ENCODE peak calls at places on chromosomes 1 and 21, in nine cellular contexts. K, H, M, V, X, F, P, Y and E are unnamed samples.
A peak's percentile ranks its signal among the peaks of the same experiment; 100 is the strongest.

GRCh38 chr1:223345720-223346119 is 18.3 kb downstream of the SUSD4 start:
- DNase-seq in K (no peak), H (no peak), M (no peak), V (no peak), X (no peak), F (no peak), P (no peak), Y (no peak), E (no peak)

GRCh38 chr1:3483801-3484444 is 29.5 kb downstream of the ARHGEF16 start:
- DNase-seq in K (no peak), H (peak; percentile 25), M (peak; percentile 50), V (peak; percentile 20), X (no peak), F (peak; percentile 67), P (no peak), Y (no peak), E (peak; percentile 18)

GRCh38 chr1:210272666-210273065 is 40.1 kb downstream of the SERTAD4 start:
- DNase-seq in K (no peak), H (peak; percentile 53), M (no peak), V (no peak), X (no peak), F (no peak), P (no peak), Y (no peak), E (no peak)

GRCh38 chr1:4115191-4115900 is 215.3 kb upstream of the C1orf174 start:
- DNase-seq in K (no peak), H (no peak), M (no peak), V (no peak), X (no peak), F (no peak), P (no peak), Y (no peak), E (no peak)

GRCh38 chr1:33897092-33897725 is 33.3 kb downstream of the HMGB4 start:
- DNase-seq in K (no peak), H (peak; percentile 60), M (no peak), V (no peak), X (no peak), F (no peak), P (no peak), Y (no peak), E (no peak)

GRCh38 chr1:211174375-211174774 is 40.4 kb upstream of the KCNH1 start:
- DNase-seq in K (no peak), H (no peak), M (peak; percentile 2), V (no peak), X (no peak), F (no peak), P (no peak), Y (no peak), E (no peak)

GRCh38 chr1:4408380-4408779 is 246.0 kb upstream of the AJAP1 start:
- DNase-seq in K (no peak), H (no peak), M (no peak), V (no peak), X (no peak), F (no peak), P (no peak), Y (no peak), E (no peak)

GRCh38 chr21:31290765-31291164 is 53.3 kb downstream of the TIAM1 start:
- DNase-seq in K (no peak), H (no peak), M (no peak), V (no peak), X (no peak), F (no peak), P (no peak), Y (no peak), E (no peak)

DNA sequence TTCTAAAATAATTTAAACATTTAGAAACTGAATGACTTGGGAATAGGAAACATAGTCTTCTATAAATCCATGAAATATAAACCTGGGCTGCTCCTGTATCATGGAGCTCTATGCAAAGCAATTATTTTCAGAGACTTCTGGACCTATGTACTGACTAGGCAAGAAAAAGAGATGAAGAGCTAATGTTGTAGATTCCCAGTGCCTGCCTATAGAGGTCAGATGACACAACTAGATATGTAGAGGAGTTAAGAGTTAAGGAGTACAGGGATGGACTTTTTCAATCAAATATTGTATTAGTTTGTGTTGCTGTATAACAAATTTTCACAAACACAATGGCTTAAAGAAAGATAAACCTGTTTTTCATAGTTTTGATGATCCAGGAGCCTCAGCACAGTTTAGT is 1434.5 kb downstream of the KCNT2 start:
- DNase-seq in K (no peak), H (no peak), M (no peak), V (no peak), X (no peak), F (no peak), P (no peak), Y (no peak), E (no peak)
- TF ChIP-seq CTCF in K (no peak), H (no peak), M (no peak), V (no peak), X (no peak), F (no peak), P (no peak), Y (no peak), E (no peak)

GRCh38 chr1:71509051-71509595 is 428.3 kb upstream of the ZRANB2 start:
- DNase-seq in K (no peak), H (peak; percentile 33), M (no peak), V (no peak), X (no peak), F (no peak), P (no peak), Y (no peak), E (peak; percentile 15)
- H3K4me3 ChIP-seq in K (no peak overlapping the region), H (no peak overlapping the region), M (no peak overlapping the region), V (no peak overlapping the region), X (no peak overlapping the region), F (no peak overlapping the region), P (no peak overlapping the region), Y (no peak overlapping the region), E (no peak overlapping the region)

GRCh38 chr1:225565845-225566244 is 87.1 kb downstream of the ENAH start:
- DNase-seq in K (no peak), H (peak; percentile 78), M (peak; percentile 71), V (peak; percentile 81), X (no peak), F (no peak), P (no peak), Y (no peak), E (peak; percentile 69)

GRCh38 chr1:225572422-225572821 is 80.5 kb downstream of the ENAH start:
- DNase-seq in K (no peak), H (peak; percentile 57), M (no peak), V (peak; percentile 48), X (no peak), F (no peak), P (no peak), Y (peak; percentile 57), E (peak; percentile 60)

GRCh38 chr1:225573216-225573615 is 79.7 kb downstream of the ENAH start:
- DNase-seq in K (no peak), H (no peak), M (no peak), V (no peak), X (peak; percentile 15), F (no peak), P (no peak), Y (peak; percentile 48), E (no peak)

GRCh38 chr1:225567789-225568188 is 85.1 kb downstream of the ENAH start:
- DNase-seq in K (no peak), H (no peak), M (peak; percentile 13), V (peak; percentile 32), X (no peak), F (no peak), P (no peak), Y (no peak), E (no peak)
- TF ChIP-seq CTCF in K (no peak), H (peak; percentile 6), M (no peak), V (peak; percentile 18), X (peak; percentile 23), F (no peak), P (no peak), Y (no peak), E (no peak)

GRCh38 chr1:218351617-218352438 is 6.7 kb downstream of the TGFB2 start:
- DNase-seq in K (no peak), H (no peak), M (peak; percentile 48), V (peak; percentile 74), X (no peak), F (no peak), P (no peak), Y (peak; percentile 84), E (peak; percentile 86)

GRCh38 chr1:218349365-218350021 is 4.4 kb downstream of the TGFB2 start:
- DNase-seq in K (no peak), H (no peak), M (no peak), V (no peak), X (no peak), F (no peak), P (no peak), Y (peak; percentile 47), E (peak; percentile 24)

GRCh38 chr1:218350909-218351616 is 5.9 kb downstream of the TGFB2 start:
- DNase-seq in K (no peak), H (peak; percentile 81), M (no peak), V (peak; percentile 77), X (peak; percentile 75), F (no peak), P (no peak), Y (peak; percentile 91), E (peak; percentile 87)

GRCh38 chr1:218348628-218349185 is 3.6 kb downstream of the TGFB2 start:
- DNase-seq in K (no peak), H (no peak), M (no peak), V (no peak), X (no peak), F (no peak), P (no peak), Y (no peak), E (peak; percentile 32)

GRCh38 chr1:218350022-218350525 is 4.9 kb downstream of the TGFB2 start:
- DNase-seq in K (no peak), H (no peak), M (peak; percentile 25), V (no peak), X (no peak), F (no peak), P (no peak), Y (no peak), E (no peak)
- H3K4me3 ChIP-seq in K (no peak overlapping the region), H (no peak overlapping the region), M (no peak overlapping the region), V (peak overlapping the region; percentile 27), X (peak overlapping the region; percentile 80), F (no peak overlapping the region), P (no peak overlapping the region), Y (peak overlapping the region; percentile 96), E (peak overlapping the region; percentile 91)

GRCh38 chr1:161309868-161310267 is at the start of gene MPZ:
- DNase-seq in K (no peak), H (no peak), M (no peak), V (no peak), X (no peak), F (no peak), P (no peak), Y (no peak), E (no peak)

GRCh38 chr1:161307230-161307768 is 2.5 kb downstream of the MPZ start:
- DNase-seq in K (peak; percentile 20), H (peak; percentile 41), M (peak; percentile 94), V (peak; percentile 75), X (no peak), F (no peak), P (no peak), Y (no peak), E (peak; percentile 54)

GRCh38 chr1:161307892-161308638 is 1.7 kb downstream of the MPZ start:
- DNase-seq in K (no peak), H (no peak), M (no peak), V (peak; percentile 13), X (no peak), F (no peak), P (no peak), Y (no peak), E (peak; percentile 51)

GRCh38 chr1:161304927-161305871 is 4.6 kb downstream of the MPZ start:
- DNase-seq in K (no peak), H (no peak), M (peak; percentile 33), V (no peak), X (no peak), F (no peak), P (no peak), Y (no peak), E (no peak)

GRCh38 chr1:161305872-161306519 is 3.8 kb downstream of the MPZ start:
- DNase-seq in K (peak; percentile 5), H (peak; percentile 43), M (peak; percentile 96), V (peak; percentile 54), X (no peak), F (peak; percentile 90), P (peak; percentile 95), Y (peak; percentile 29), E (peak; percentile 77)
- TF ChIP-seq CTCF in K (no peak), H (peak; percentile 31), M (peak; percentile 5), V (peak; percentile 16), X (peak; percentile 27), F (no peak), P (peak; percentile 39), Y (no peak), E (peak; percentile 27)